ENCODE peak calls at places on chromosomes 2 and 18, in nine cellular contexts. H is pancreas, L is prostate gland, C is heart left ventricle, D is fibroblast of mammary gland, K is epithelial cell of esophagus, Q is GM12864, O is kidney epithelial cell, T is ovary. N is an unnamed sample.

GRCh38 chr2:97675714-97676113 is 6.2 kb downstream of the C2orf92 start:
- DNase-seq in H (no peak), L (no peak), C (no peak), D (no peak), K (no peak), Q (no peak), O (no peak), T (no peak), N (no peak)

GRCh38 chr2:151334082-151334815 is 23.1 kb upstream of the TNFAIP6 start:
- DNase-seq in H (no peak), L (no peak), C (no peak), D (peak), K (peak), Q (no peak), O (peak), T (no peak), N (no peak)

GRCh38 chr18:5746844-5747243 is 148.5 kb downstream of the TMEM200C start:
- DNase-seq in H (no peak), L (no peak), C (no peak), D (peak), K (no peak), Q (no peak), O (no peak), T (no peak), N (no peak)

GRCh38 chr2:8527676-8528075 is 154.2 kb upstream of the ID2 start:
- DNase-seq in H (no peak), L (no peak), C (no peak), D (no peak), K (no peak), Q (no peak), O (no peak), T (no peak), N (no peak)

GRCh38 chr2:131828164-131828561 is 300.5 kb downstream of the CCDC74A start:
- DNase-seq in H (no peak), L (no peak), C (no peak), D (no peak), K (no peak), Q (no peak), O (no peak), T (no peak), N (no peak)

GRCh38 chr2:238166391-238167343 is 7.9 kb downstream of the ERFE start:
- DNase-seq in H (peak), L (no peak), C (no peak), D (no peak), K (no peak), Q (no peak), O (no peak), T (peak), N (no peak)

GRCh38 chr18:9845256-9845655 is 40.5 kb upstream of the TXNDC2 start:
- DNase-seq in H (no peak), L (no peak), C (no peak), D (no peak), K (no peak), Q (no peak), O (no peak), T (no peak), N (no peak)

GRCh38 chr2:205323929-205324328 is 358.4 kb upstream of the NRP2 start:
- DNase-seq in H (no peak), L (no peak), C (no peak), D (peak), K (peak), Q (no peak), O (no peak), T (no peak), N (no peak)

GRCh38 chr2:61398413-61398812 is 72.5 kb downstream of the USP34 start:
- DNase-seq in H (no peak), L (no peak), C (no peak), D (no peak), K (no peak), Q (no peak), O (no peak), T (no peak), N (no peak)

GRCh38 chr18:427005-427404 is 73.5 kb downstream of the COLEC12 start:
- DNase-seq in H (no peak), L (no peak), C (no peak), D (peak), K (no peak), Q (no peak), O (no peak), T (no peak), N (no peak)

GRCh38 chr2:10475811-10476660 is 27.9 kb upstream of the ODC1 start:
- DNase-seq in H (no peak), L (no peak), C (no peak), D (no peak), K (no peak), Q (no peak), O (no peak), T (no peak), N (no peak)

GRCh38 chr2:10478298-10478625 is 30.1 kb upstream of the ODC1 start:
- DNase-seq in H (no peak), L (no peak), C (no peak), D (no peak), K (no peak), Q (no peak), O (no peak), T (no peak), N (no peak)

GRCh38 chr2:10475221-10475722 is 27.1 kb upstream of the ODC1 start:
- DNase-seq in H (no peak), L (no peak), C (no peak), D (no peak), K (no peak), Q (no peak), O (no peak), T (no peak), N (no peak)

GRCh38 chr2:10477443-10478297 is 29.5 kb upstream of the ODC1 start:
- DNase-seq in H (no peak), L (no peak), C (no peak), D (no peak), K (no peak), Q (no peak), O (no peak), T (no peak), N (no peak)

GRCh38 chr2:10476723-10477442 is 28.8 kb upstream of the ODC1 start:
- DNase-seq in H (no peak), L (no peak), C (no peak), D (no peak), K (no peak), Q (no peak), O (no peak), T (no peak), N (no peak)
- TF ChIP-seq CTCF in H (no peak), L (no peak), C (no peak), D (no peak), K (no peak), Q (no peak), O (no peak), T (no peak), N (no peak)

GRCh38 chr2:43344911-43345373 is 118.5 kb upstream of the ZFP36L2 start:
- DNase-seq in H (no peak), L (no peak), C (no peak), D (no peak), K (no peak), Q (no peak), O (no peak), T (no peak), N (no peak)

GRCh38 chr2:43345872-43346271 is 119.5 kb upstream of the ZFP36L2 start:
- DNase-seq in H (no peak), L (no peak), C (no peak), D (no peak), K (no peak), Q (no peak), O (no peak), T (no peak), N (no peak)

GRCh38 chr2:43346619-43347018 is 120.2 kb upstream of the ZFP36L2 start:
- DNase-seq in H (no peak), L (no peak), C (no peak), D (no peak), K (no peak), Q (no peak), O (no peak), T (no peak), N (no peak)

GRCh38 chr2:43343573-43344304 is 117.3 kb upstream of the ZFP36L2 start:
- DNase-seq in H (peak), L (peak), C (no peak), D (peak), K (peak), Q (no peak), O (peak), T (peak), N (peak)

GRCh38 chr2:43345391-43345813 is 119.0 kb upstream of the ZFP36L2 start:
- DNase-seq in H (no peak), L (no peak), C (no peak), D (peak), K (no peak), Q (no peak), O (no peak), T (no peak), N (no peak)
- TF ChIP-seq CTCF in H (no peak), L (peak), C (no peak), D (no peak), K (no peak), Q (no peak), O (no peak), T (no peak), N (no peak)

DNA sequence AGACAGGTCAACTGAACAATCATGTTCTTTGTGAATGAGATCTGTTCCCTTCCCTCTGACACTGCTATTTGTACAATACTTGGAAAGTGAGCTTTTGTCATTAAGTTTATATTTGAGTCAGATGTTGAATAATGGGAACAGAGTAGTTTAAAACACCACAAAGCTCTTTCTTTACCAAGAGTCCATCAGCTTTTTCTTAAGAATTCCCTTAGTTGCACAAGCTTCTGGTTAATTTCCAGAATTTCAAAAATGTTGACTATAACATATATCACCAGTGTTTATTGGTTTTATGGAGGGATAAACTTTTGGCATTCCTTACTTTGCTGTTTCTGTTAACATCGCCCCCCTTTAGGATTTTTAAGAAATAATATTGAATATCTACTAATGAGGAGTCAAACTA is 403.7 kb downstream of the CCDC85A start:
- DNase-seq in H (no peak), L (no peak), C (no peak), D (peak), K (no peak), Q (no peak), O (no peak), T (no peak), N (no peak)
- TF ChIP-seq CTCF in H (no peak), L (no peak), C (no peak), D (no peak), K (no peak), Q (no peak), O (no peak), T (no peak), N (no peak)

GRCh38 chr2:5077479-5078089 is 614.6 kb upstream of the SOX11 start:
- DNase-seq in H (no peak), L (no peak), C (no peak), D (no peak), K (peak), Q (no peak), O (no peak), T (no peak), N (no peak)
- TF ChIP-seq CTCF in H (no peak), L (no peak), C (no peak), D (no peak), K (no peak), Q (no peak), O (peak), T (no peak), N (no peak)

GRCh38 chr2:208099682-208100081 is 24.6 kb downstream of the CRYGD start:
- DNase-seq in H (no peak), L (no peak), C (no peak), D (no peak), K (no peak), Q (no peak), O (no peak), T (no peak), N (no peak)

GRCh38 chr2:208097801-208098200 is 26.5 kb downstream of the CRYGD start:
- DNase-seq in H (no peak), L (no peak), C (no peak), D (peak), K (no peak), Q (no peak), O (no peak), T (no peak), N (no peak)

GRCh38 chr2:208098267-208098666 is 26.1 kb downstream of the CRYGD start:
- DNase-seq in H (no peak), L (no peak), C (no peak), D (no peak), K (no peak), Q (no peak), O (no peak), T (no peak), N (no peak)

GRCh38 chr2:208103616-208104015 is 20.7 kb downstream of the CRYGD start:
- DNase-seq in H (no peak), L (no peak), C (no peak), D (no peak), K (no peak), Q (no peak), O (no peak), T (no peak), N (no peak)

GRCh38 chr2:208101716-208102631 is 22.4 kb downstream of the CRYGD start:
- DNase-seq in H (no peak), L (no peak), C (no peak), D (peak), K (peak), Q (no peak), O (no peak), T (no peak), N (no peak)
- TF ChIP-seq CTCF in H (no peak), L (peak), C (no peak), D (peak), K (peak), Q (no peak), O (peak), T (no peak), N (no peak)

GRCh38 chr2:139031722-139032121 is 251.5 kb upstream of the NXPH2 start:
- DNase-seq in H (no peak), L (no peak), C (no peak), D (peak), K (peak), Q (peak), O (no peak), T (no peak), N (no peak)
- TF ChIP-seq CTCF in H (no peak), L (no peak), C (no peak), D (no peak), K (peak), Q (no peak), O (peak), T (no peak), N (no peak)

DNA sequence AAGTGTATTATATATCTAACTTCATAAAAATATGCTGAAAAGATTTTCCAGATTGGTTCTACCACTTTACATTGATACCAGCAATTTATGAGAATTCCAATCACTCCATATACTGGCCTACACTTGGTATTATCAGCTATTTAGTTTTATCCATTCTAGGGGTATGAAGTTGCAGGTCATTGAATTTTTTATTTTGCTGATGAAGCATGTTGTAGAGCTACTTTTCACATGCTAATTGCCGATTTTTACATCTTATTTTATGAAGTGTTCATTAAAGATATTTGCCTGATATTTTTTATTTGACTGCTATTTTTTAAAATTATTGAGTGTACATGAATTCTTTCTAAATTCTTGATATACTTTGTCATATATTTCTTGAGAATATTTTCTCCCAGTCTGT is 542.1 kb downstream of the ADCYAP1 start:
- DNase-seq in H (no peak), L (no peak), C (no peak), D (no peak), K (no peak), Q (no peak), O (no peak), T (no peak), N (no peak)
- TF ChIP-seq CTCF in H (no peak), L (no peak), C (no peak), D (no peak), K (no peak), Q (no peak), O (no peak), T (no peak), N (no peak)